ENCODE peak calls at places on chromosomes 13 and 19, in six cellular contexts. E, V, B, Q, T and S are unnamed samples.

GRCh38 chr19:32373614-32374295 is 28.3 kb downstream of the ZNF507 start:
- DNase-seq in E (peak; percentile 100), V (peak; percentile 20), B (peak; percentile 96), Q (no peak), T (peak; percentile 98), S (peak; percentile 99)

GRCh38 chr19:58150328-58150921 is at the start of gene ZNF329:
- DNase-seq in E (peak; percentile 67), V (peak; percentile 79), B (peak; percentile 76), Q (peak; percentile 78), T (peak; percentile 80), S (peak; percentile 88)

GRCh38 chr13:46516624-46517318 is 36.2 kb upstream of the LRCH1 start:
- DNase-seq in E (no peak), V (no peak), B (peak; percentile 88), Q (no peak), T (no peak), S (no peak)

GRCh38 chr19:39704181-39705044 is at the start of gene LGALS14:
- DNase-seq in E (no peak), V (no peak), B (no peak), Q (no peak), T (peak; percentile 18), S (no peak)

GRCh38 chr19:38729653-38730469 is 14.4 kb downstream of the CAPN12 start:
- DNase-seq in E (peak; percentile 38), V (peak; percentile 58), B (peak; percentile 41), Q (peak; percentile 81), T (peak; percentile 79), S (peak; percentile 60)

GRCh38 chr13:110560606-110561334 is 752 bp downstream of the RAB20 start:
- DNase-seq in E (peak; percentile 34), V (no peak), B (peak; percentile 15), Q (no peak), T (peak; percentile 68), S (peak; percentile 16)

GRCh38 chr19:7751157-7751783 is 3.9 kb upstream of the CD209 start:
- DNase-seq in E (peak; percentile 25), V (no peak), B (no peak), Q (no peak), T (peak; percentile 17), S (no peak)

GRCh38 chr13:39542361-39542760 is 60.6 kb downstream of the LHFPL6 start:
- DNase-seq in E (no peak), V (no peak), B (no peak), Q (no peak), T (no peak), S (no peak)

GRCh38 chr13:41544824-41545707 is 87.7 kb downstream of the RGCC start:
- DNase-seq in E (peak; percentile 84), V (no peak), B (no peak), Q (no peak), T (peak; percentile 76), S (peak; percentile 85)

GRCh38 chr19:15072930-15073647 is 8.9 kb upstream of the OR1I1 start:
- DNase-seq in E (peak; percentile 38), V (no peak), B (no peak), Q (no peak), T (no peak), S (peak; percentile 61)

GRCh38 chr13:91232716-91233115 is 114.8 kb upstream of the MIR17HG start:
- DNase-seq in E (no peak), V (no peak), B (no peak), Q (no peak), T (no peak), S (no peak)

GRCh38 chr13:29543230-29544215 is 52.0 kb downstream of the SLC7A1 start:
- DNase-seq in E (no peak), V (no peak), B (no peak), Q (no peak), T (peak; percentile 11), S (peak; percentile 38)

GRCh38 chr19:2266183-2266993 is 10.2 kb upstream of the JSRP1 start:
- DNase-seq in E (peak; percentile 53), V (peak; percentile 74), B (peak; percentile 50), Q (no peak), T (no peak), S (peak; percentile 71)

GRCh38 chr13:28558126-28558525 is 63.2 kb upstream of the FLT1 start:
- DNase-seq in E (peak; percentile 54), V (no peak), B (peak; percentile 94), Q (no peak), T (no peak), S (peak; percentile 54)

GRCh38 chr13:32878172-32878571 is 138.1 kb upstream of the KL start:
- DNase-seq in E (peak; percentile 91), V (no peak), B (no peak), Q (no peak), T (peak; percentile 39), S (peak; percentile 91)

GRCh38 chr13:98182589-98182988 is 5.5 kb upstream of the RNF113B start:
- DNase-seq in E (no peak), V (no peak), B (no peak), Q (no peak), T (no peak), S (no peak)

GRCh38 chr13:91154954-91155353 is 192.5 kb upstream of the MIR17HG start:
- DNase-seq in E (no peak), V (no peak), B (no peak), Q (no peak), T (no peak), S (no peak)

GRCh38 chr19:18966304-18966703 is 25.3 kb upstream of the HOMER3 start:
- DNase-seq in E (no peak), V (no peak), B (no peak), Q (no peak), T (no peak), S (no peak)

GRCh38 chr19:18648971-18649310 is 12.1 kb downstream of the KLHL26 start:
- DNase-seq in E (no peak), V (no peak), B (peak; percentile 43), Q (no peak), T (no peak), S (no peak)

GRCh38 chr13:69603144-69603853 is 504.3 kb upstream of the ATXN8OS start:
- DNase-seq in E (no peak), V (no peak), B (no peak), Q (no peak), T (no peak), S (no peak)

GRCh38 chr19:20660473-20660872 is 898 bp downstream of the ZNF626 start:
- DNase-seq in E (no peak), V (peak; percentile 15), B (no peak), Q (no peak), T (no peak), S (peak; percentile 1)

GRCh38 chr13:51249767-51250741 is 27.9 kb downstream of the FAM124A start:
- DNase-seq in E (no peak), V (no peak), B (peak; percentile 69), Q (no peak), T (peak; percentile 10), S (no peak)

GRCh38 chr19:41994521-41994971 is 516 bp upstream of the ATP1A3 start:
- DNase-seq in E (no peak), V (no peak), B (no peak), Q (no peak), T (no peak), S (no peak)

GRCh38 chr13:96532804-96533203 is 442.9 kb downstream of the HS6ST3 start:
- DNase-seq in E (no peak), V (no peak), B (no peak), Q (no peak), T (no peak), S (no peak)

GRCh38 chr13:48533207-48533499 is 273 bp upstream of the RCBTB2 start:
- DNase-seq in E (no peak), V (no peak), B (no peak), Q (no peak), T (no peak), S (no peak)